ENCODE peak calls at places on chromosomes 16 and 17, in nine cellular contexts. N, T, H, A, R, K, C, L and G are unnamed samples.

GRCh38 chr17:72134560-72135399 is 14.0 kb downstream of the SOX9 start:
- DNase-seq in N (no peak), A (no peak), H (no peak), T (no peak), R (no peak), K (no peak), C (no peak), L (no peak), G (no peak)

GRCh38 chr16:65414284-65414984 is 292.6 kb upstream of the CDH11 start:
- DNase-seq in N (peak), H (no peak), A (no peak), T (no peak), L (no peak), R (no peak), C (peak), K (no peak), G (no peak)

GRCh38 chr17:5364156-5364555 is 55.3 kb downstream of the NUP88 start:
- DNase-seq in C (no peak), L (no peak), N (no peak), T (no peak), A (no peak), R (no peak), K (no peak), H (no peak), G (no peak)

GRCh38 chr16:24598777-24599437 is 59.5 kb downstream of the RBBP6 start:
- DNase-seq in N (no peak), T (no peak), H (no peak), L (no peak), R (no peak), C (no peak), K (no peak), A (no peak), G (no peak)

GRCh38 chr16:24497405-24497804 is 42.0 kb upstream of the RBBP6 start:
- DNase-seq in L (no peak), N (no peak), C (peak), K (no peak), T (no peak), H (peak), R (no peak), A (no peak), G (no peak)

GRCh38 chr16:84548971-84549844 is 44.7 kb upstream of the MEAK7 start:
- DNase-seq in R (no peak), A (peak), L (peak), C (no peak), T (no peak), N (no peak), K (no peak), H (no peak), G (no peak)

GRCh38 chr16:56669005-56669839 is at the start of gene MT1H:
- DNase-seq in R (no peak), A (no peak), K (no peak), H (no peak), L (no peak), T (no peak), N (no peak), C (no peak), G (no peak)

GRCh38 chr17:82195675-82196258 is 16.9 kb downstream of the CCDC57 start:
- DNase-seq in R (no peak), K (no peak), H (no peak), C (no peak), A (no peak), N (no peak), T (no peak), L (no peak), G (no peak)

GRCh38 chr17:76843703-76844484 is 24.3 kb upstream of the MGAT5B start:
- DNase-seq in L (no peak), K (no peak), T (no peak), R (no peak), N (no peak), H (no peak), A (no peak), C (no peak), G (no peak)

GRCh38 chr17:81552244-81553017 is at the start of gene FAAP100:
- DNase-seq in T (peak), K (peak), L (peak), C (peak), H (peak), A (peak), R (peak), N (peak), G (peak)

GRCh38 chr17:4899341-4900230 is at the start of gene C17orf107:
- DNase-seq in H (peak), A (peak), C (peak), T (peak), R (peak), K (peak), N (peak), L (peak), G (peak)

GRCh38 chr16:14501331-14502255 is 128.5 kb downstream of the PARN start:
- DNase-seq in T (peak), H (peak), K (no peak), L (peak), A (peak), C (peak), N (peak), R (peak), G (no peak)

GRCh38 chr16:48335961-48336360 is 49.3 kb downstream of the SIAH1 start:
- DNase-seq in L (no peak), A (no peak), C (peak), H (no peak), R (no peak), K (no peak), N (no peak), T (no peak), G (no peak)

GRCh38 chr17:77736207-77736600 is 222.3 kb upstream of the TNRC6C start:
- DNase-seq in L (no peak), T (no peak), R (no peak), K (no peak), H (peak), N (no peak), A (no peak), C (no peak), G (no peak)

GRCh38 chr16:17544785-17545184 is 74.0 kb upstream of the XYLT1 start:
- DNase-seq in L (peak), H (no peak), N (peak), K (no peak), C (no peak), A (peak), R (no peak), T (no peak), G (no peak)

GRCh38 chr16:27687605-27688004 is 137.7 kb downstream of the KATNIP start:
- DNase-seq in A (no peak), C (no peak), H (no peak), L (no peak), K (no peak), R (no peak), T (no peak), N (no peak), G (no peak)

GRCh38 chr17:35700157-35700556 is 31.3 kb upstream of the RASL10B start:
- DNase-seq in N (no peak), T (no peak), R (no peak), A (no peak), C (no peak), H (no peak), K (no peak), L (no peak), G (no peak)

GRCh38 chr17:58325976-58326468 is 2.6 kb downstream of the TSPOAP1 start:
- DNase-seq in K (no peak), A (no peak), T (no peak), H (no peak), N (no peak), L (no peak), R (no peak), C (no peak), G (no peak)

GRCh38 chr17:61157246-61157887 is 242.3 kb upstream of the TBX2 start:
- DNase-seq in L (no peak), H (no peak), N (no peak), T (no peak), K (no peak), A (no peak), C (peak), R (no peak), G (no peak)

GRCh38 chr17:6420173-6420641 is 14.7 kb downstream of the AIPL1 start:
- DNase-seq in H (peak), K (no peak), T (no peak), A (no peak), N (peak), C (no peak), R (no peak), L (peak), G (no peak)

GRCh38 chr17:21278304-21279197 is 6.0 kb upstream of the MAP2K3 start:
- DNase-seq in A (peak), K (no peak), R (peak), T (no peak), C (no peak), L (no peak), N (peak), H (no peak), G (no peak)

DNA sequence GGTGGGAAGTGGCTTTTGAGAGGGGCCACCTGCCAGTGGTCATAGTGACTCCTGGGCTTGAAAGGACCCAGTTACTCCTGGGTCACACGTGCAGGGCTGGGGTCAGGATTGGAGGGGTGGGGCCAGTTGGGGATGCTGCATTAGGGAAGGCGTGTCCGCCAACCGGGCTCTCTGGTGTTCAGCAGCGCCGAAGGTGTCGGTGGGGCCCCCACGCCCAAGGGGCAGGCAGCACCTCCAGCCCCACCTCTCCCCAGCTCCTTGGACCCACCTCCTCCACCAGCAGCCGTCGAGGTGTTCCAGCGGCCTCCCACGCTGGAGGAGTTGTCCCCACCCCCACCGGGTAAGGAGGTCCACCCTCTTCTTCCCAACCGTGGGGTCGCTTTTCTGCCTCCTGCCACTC is 9.5 kb downstream of the ABI3 start:
- DNase-seq in A (no peak), C (no peak), N (no peak), R (no peak), L (no peak), H (no peak), T (no peak), K (no peak), G (no peak)
- TF ChIP-seq CTCF in A (no peak), C (no peak), N (no peak), R (no peak), L (no peak), H (no peak), T (no peak), K (no peak), G (no peak)

GRCh38 chr17:41421617-41422016 is 2.8 kb downstream of the KRT37 start:
- DNase-seq in H (no peak), A (no peak), T (no peak), R (no peak), C (no peak), K (no peak), L (no peak), N (no peak), G (no peak)

GRCh38 chr17:41418116-41418860 is 6.1 kb downstream of the KRT37 start:
- DNase-seq in H (no peak), L (no peak), T (no peak), N (no peak), R (no peak), K (no peak), A (no peak), C (no peak), G (no peak)

GRCh38 chr17:41421116-41421515 is 3.3 kb downstream of the KRT37 start:
- DNase-seq in T (no peak), R (no peak), C (peak), A (no peak), H (no peak), N (no peak), K (no peak), L (no peak), G (no peak)

GRCh38 chr17:41420134-41420533 is 4.3 kb downstream of the KRT37 start:
- DNase-seq in A (no peak), K (no peak), L (no peak), N (no peak), T (no peak), H (no peak), C (no peak), R (no peak), G (no peak)

GRCh38 chr17:41419712-41420111 is 4.7 kb downstream of the KRT37 start:
- DNase-seq in H (no peak), A (no peak), C (no peak), T (no peak), N (no peak), K (no peak), L (no peak), R (no peak), G (no peak)
- TF ChIP-seq CTCF in H (no peak), A (no peak), C (no peak), T (no peak), N (no peak), K (no peak), L (no peak), R (no peak), G (no peak)

DNA sequence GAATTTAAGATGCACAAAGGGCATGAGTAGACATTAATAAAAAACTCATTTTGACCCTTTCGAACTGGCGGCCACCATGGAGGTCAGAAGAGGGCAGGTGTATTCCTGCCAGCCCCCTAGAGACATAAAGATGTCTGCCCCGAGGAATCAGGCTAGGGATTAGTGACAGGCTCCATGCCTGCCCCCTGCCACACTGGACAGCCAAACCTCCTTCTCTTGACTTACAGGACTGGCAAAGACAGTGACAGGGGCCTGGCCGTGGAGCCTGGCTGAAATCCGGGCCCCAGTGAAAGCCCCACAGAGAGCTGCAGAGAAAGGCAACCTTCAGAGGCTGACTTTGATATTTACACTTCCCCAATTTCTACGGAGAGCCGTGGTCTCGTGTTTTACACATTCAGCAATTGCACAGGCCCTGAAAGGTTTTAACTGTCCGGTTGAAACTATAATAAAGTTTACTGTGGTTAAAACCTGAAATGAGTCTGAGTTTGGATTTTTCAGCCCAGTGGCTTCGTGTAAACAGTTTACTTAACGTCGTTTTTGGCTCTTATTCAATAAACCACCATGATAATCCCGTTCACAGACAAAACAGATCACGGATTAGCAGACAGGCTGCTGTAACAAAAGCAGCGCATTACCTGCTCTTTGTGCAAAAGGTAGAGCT is 243.9 kb upstream of the MYOCD start:
- DNase-seq in T (peak), C (no peak), A (no peak), L (no peak), K (no peak), R (no peak), H (no peak), N (peak), G (peak)
- TF ChIP-seq CTCF in T (no peak), C (no peak), A (no peak), L (no peak), K (no peak), R (no peak), H (no peak), N (no peak), G (no peak)

GRCh38 chr16:57946181-57946801 is 24.6 kb downstream of the CNGB1 start:
- DNase-seq in H (no peak), A (no peak), K (no peak), L (no peak), C (no peak), T (no peak), R (no peak), N (no peak), G (no peak)

GRCh38 chr16:57948027-57948426 is 22.9 kb downstream of the CNGB1 start:
- DNase-seq in C (no peak), R (no peak), N (no peak), A (no peak), T (no peak), L (no peak), H (no peak), K (no peak), G (no peak)

GRCh38 chr16:57949013-57949412 is 21.9 kb downstream of the CNGB1 start:
- DNase-seq in H (no peak), T (no peak), R (no peak), N (no peak), K (no peak), C (no peak), L (no peak), A (no peak), G (no peak)

GRCh38 chr16:57944961-57945739 is 25.8 kb downstream of the CNGB1 start:
- DNase-seq in K (no peak), L (no peak), C (no peak), H (peak), T (no peak), N (no peak), A (no peak), R (no peak), G (no peak)

DNA sequence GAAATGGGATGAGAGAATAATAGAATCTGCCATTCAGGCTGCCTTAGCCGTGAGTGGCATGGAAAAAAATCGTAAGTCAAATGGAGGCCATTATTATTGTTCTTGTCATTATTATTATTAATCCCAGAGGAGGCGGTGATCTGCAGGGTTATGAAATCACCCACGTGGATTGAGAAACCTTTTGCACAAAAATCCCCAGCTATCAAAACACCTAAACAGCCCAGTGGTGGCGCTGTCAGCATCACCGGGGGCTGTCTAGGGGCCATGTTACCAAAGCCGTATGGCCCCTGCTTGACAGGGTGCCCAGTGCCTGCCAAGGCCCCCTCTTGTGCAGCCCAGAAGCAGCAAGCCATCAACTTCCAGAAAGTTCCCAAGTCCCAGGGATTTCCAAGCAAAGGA is 25.2 kb downstream of the CNGB1 start:
- DNase-seq in R (no peak), K (no peak), T (no peak), C (no peak), L (no peak), A (no peak), H (no peak), N (no peak), G (no peak)
- TF ChIP-seq CTCF in R (no peak), K (no peak), T (no peak), C (peak), L (no peak), A (no peak), H (peak), N (no peak), G (no peak)

DNA sequence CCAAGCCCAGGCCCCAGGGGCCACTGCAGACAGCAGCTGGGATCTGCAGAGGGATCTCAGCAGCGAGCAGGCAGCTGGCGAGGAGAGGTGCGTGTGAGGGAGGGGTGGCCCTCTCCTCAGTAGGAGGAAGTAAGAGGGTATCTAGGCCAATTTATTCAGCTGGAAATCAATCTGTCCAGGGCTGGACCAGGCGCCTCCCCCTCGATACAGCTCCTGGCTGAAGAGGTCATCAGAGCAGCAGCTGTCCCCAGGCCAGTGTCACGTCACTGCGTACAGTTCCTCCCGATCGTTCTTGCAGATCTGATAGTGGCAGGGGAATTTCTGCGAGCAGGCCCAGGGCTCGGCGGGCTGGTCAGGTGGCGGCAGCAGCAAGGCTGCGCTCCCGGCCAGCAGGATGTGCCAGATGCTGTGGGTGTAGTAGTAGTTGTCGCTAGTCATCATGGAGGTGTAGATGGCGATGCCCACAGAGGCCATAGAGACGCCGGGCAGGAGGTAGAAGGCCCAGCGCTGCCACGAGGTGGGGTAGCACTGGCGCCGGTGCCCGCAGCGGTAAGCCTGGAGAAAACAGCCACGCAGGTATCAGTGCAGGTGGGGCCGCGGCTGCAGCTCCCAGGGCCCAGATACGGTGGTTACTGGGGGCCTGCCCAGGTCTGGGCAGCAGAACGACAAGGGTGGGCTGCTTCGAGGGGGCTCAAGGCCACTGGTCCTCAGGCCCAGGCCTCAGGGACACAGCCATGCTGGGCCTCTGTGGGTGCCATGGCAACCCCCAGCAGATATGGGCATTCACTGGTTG is 1.6 kb upstream of the MRPL28 start:
- DNase-seq in L (no peak), A (no peak), K (no peak), T (no peak), N (no peak), C (no peak), R (no peak), H (no peak), G (no peak)
- TF ChIP-seq CTCF in L (no peak), A (no peak), K (no peak), T (no peak), N (no peak), C (no peak), R (no peak), H (no peak), G (no peak)

GRCh38 chr16:63787014-63787413 is 1334.8 kb downstream of the CDH11 start:
- DNase-seq in L (no peak), H (no peak), N (no peak), K (no peak), T (no peak), C (no peak), A (no peak), R (no peak), G (no peak)

GRCh38 chr16:63789603-63790002 is 1332.3 kb downstream of the CDH11 start:
- DNase-seq in A (no peak), T (no peak), L (no peak), H (no peak), K (no peak), R (no peak), N (no peak), C (no peak), G (no peak)
- TF ChIP-seq CTCF in A (peak), T (no peak), L (no peak), H (peak), K (no peak), R (no peak), N (no peak), C (no peak), G (no peak)

GRCh38 chr16:86882586-86883280 is 304.4 kb downstream of the FOXL1 start:
- DNase-seq in K (no peak), H (peak), N (no peak), R (no peak), C (peak), A (no peak), L (no peak), T (peak), G (no peak)

GRCh38 chr16:86880316-86881117 is 302.2 kb downstream of the FOXL1 start:
- DNase-seq in H (no peak), K (no peak), N (no peak), A (no peak), T (peak), C (no peak), L (no peak), R (no peak), G (no peak)

GRCh38 chr16:86883583-86884188 is 305.3 kb downstream of the FOXL1 start:
- DNase-seq in L (no peak), C (no peak), T (no peak), K (no peak), R (no peak), A (no peak), N (no peak), H (no peak), G (no peak)

GRCh38 chr16:86879268-86879667 is 300.9 kb downstream of the FOXL1 start:
- DNase-seq in R (no peak), K (no peak), N (no peak), H (no peak), A (no peak), L (no peak), C (no peak), T (no peak), G (no peak)

DNA sequence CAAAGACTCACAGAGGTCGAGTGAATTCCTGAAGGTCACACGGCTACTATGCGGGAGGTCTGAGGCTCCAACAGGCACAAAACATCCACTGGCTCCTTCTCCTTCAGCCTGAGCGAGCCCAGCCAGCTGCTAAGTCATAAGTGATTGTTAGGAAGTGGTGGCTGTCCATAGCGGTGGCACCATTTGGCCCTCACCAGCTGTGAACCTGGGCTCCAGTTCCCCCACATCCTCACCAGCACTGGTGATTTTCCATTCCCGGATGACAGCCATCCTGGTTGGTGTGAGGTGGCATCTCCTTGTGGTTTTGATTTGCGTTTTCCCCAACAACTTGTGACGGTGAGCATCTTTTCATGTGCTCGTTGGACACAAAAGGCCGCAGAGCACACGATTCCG is 302.8 kb downstream of the FOXL1 start:
- DNase-seq in T (no peak), L (no peak), A (no peak), H (no peak), R (no peak), C (no peak), N (no peak), K (no peak), G (no peak)
- TF ChIP-seq CTCF in T (no peak), L (no peak), A (no peak), H (no peak), R (no peak), C (no peak), N (no peak), K (no peak), G (no peak)